ENCODE peak calls at places on chromosomes 6 and 20, in four cellular contexts. Z is transverse colon, E is spleen, V is vagina. B is an unnamed sample. For H3K9me3 and H3K4me1, the result is how much of the 10 kb centered on the place peaks cover.

GRCh38 chr6:125953502-125953875 is 3.1 kb upstream of the HINT3 start:
- DNase-seq in Z (peak), E (peak), V (no peak), B (no peak)

GRCh38 chr6:5260111-5260620 is 584 bp downstream of the LYRM4 start:
- DNase-seq in Z (peak), E (peak), V (no peak), B (peak)

GRCh38 chr6:119587537-119587936 is 238.0 kb upstream of the MAN1A1 start:
- DNase-seq in Z (no peak), E (no peak), V (no peak), B (no peak)

GRCh38 chr6:105991561-105992314 is 94.4 kb upstream of the PRDM1 start:
- DNase-seq in Z (peak), E (peak), V (no peak), B (peak)

GRCh38 chr6:40054186-40054585 is 119.9 kb upstream of the MOCS1 start:
- DNase-seq in Z (no peak), E (no peak), V (no peak), B (no peak)

GRCh38 chr6:83479389-83479788 is 32.9 kb upstream of the PRSS35 start:
- DNase-seq in Z (no peak), E (no peak), V (no peak), B (no peak)

GRCh38 chr6:140572129-140572528 is 1197.7 kb upstream of the CITED2 start:
- DNase-seq in Z (no peak), E (no peak), V (no peak), B (no peak)

GRCh38 chr6:30748851-30749540 is 4.6 kb upstream of the IER3 start:
- DNase-seq in Z (no peak), E (no peak), V (no peak), B (no peak)

GRCh38 chr6:42453649-42454427 is 2.1 kb upstream of the TRERF1 start:
- DNase-seq in Z (peak), E (no peak), V (no peak), B (peak)
- TF ChIP-seq POLR2AphosphoS5 in Z (peak), E (no peak), V (no peak), B (no peak)

GRCh38 chr20:56158489-56158888 is 90.0 kb upstream of the MC3R start:
- DNase-seq in Z (no peak), E (no peak), V (no peak), B (no peak)

GRCh38 chr20:56157530-56158203 is 90.9 kb upstream of the MC3R start:
- DNase-seq in Z (no peak), E (no peak), V (no peak), B (no peak)

GRCh38 chr20:56163806-56164205 is 84.7 kb upstream of the MC3R start:
- DNase-seq in Z (no peak), E (no peak), V (no peak), B (no peak)

GRCh38 chr20:56155625-56156024 is 92.9 kb upstream of the MC3R start:
- DNase-seq in Z (no peak), E (no peak), V (no peak), B (no peak)

GRCh38 chr20:56160956-56161355 is 87.6 kb upstream of the MC3R start:
- DNase-seq in Z (no peak), E (no peak), V (no peak), B (no peak)
- H3K9me3 ChIP-seq in Z (under half), E (under half), V (under half), B (under half)

DNA sequence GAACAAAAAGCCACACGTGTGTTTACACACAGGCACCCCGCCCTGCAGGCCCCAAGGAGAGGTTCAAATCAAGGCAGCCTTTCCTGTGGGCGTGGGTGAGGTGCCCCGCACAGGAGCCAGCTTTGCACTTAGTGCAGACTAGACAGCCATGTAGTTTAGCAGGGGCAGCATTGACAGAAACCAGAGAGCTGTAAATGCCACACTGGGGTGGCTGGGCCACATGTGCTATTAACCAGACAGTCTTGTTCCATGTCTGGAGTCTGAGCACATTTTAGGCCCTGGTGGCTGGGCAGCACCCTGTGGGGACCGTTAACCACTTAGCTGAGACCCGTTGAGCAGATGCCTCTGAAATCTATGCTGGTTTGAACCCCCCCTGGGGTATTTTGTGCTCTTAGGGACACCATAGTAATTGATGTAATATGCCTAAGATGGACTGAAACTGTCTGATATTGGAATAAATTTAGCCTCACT is 106.3 kb upstream of the KCNG1 start:
- DNase-seq in Z (peak), E (no peak), V (no peak), B (peak)
- H3K4me1 ChIP-seq in Z (under half), E (under half), V (under half), B (half or more)

GRCh38 chr6:489762-490161 is 98.2 kb downstream of the IRF4 start:
- DNase-seq in Z (no peak), E (no peak), V (no peak), B (no peak)
- TF ChIP-seq POLR2AphosphoS5 in Z (no peak), E (no peak), V (no peak), B (no peak)

GRCh38 chr6:28775405-28776129 is 148.2 kb downstream of the TRIM27 start:
- DNase-seq in Z (no peak), E (no peak), V (no peak), B (no peak)

GRCh38 chr6:28772480-28773381 is 151.1 kb downstream of the TRIM27 start:
- DNase-seq in Z (no peak), E (no peak), V (no peak), B (no peak)

GRCh38 chr6:28775052-28775376 is 148.8 kb downstream of the TRIM27 start:
- DNase-seq in Z (no peak), E (no peak), V (no peak), B (no peak)

GRCh38 chr6:28776269-28777146 is 147.3 kb downstream of the TRIM27 start:
- DNase-seq in Z (no peak), E (no peak), V (no peak), B (no peak)

GRCh38 chr6:28774292-28775051 is 149.3 kb downstream of the TRIM27 start:
- DNase-seq in Z (no peak), E (no peak), V (no peak), B (no peak)
- H3K9me3 ChIP-seq in Z (under half), E (under half), V (under half), B (under half)

GRCh38 chr6:42046491-42047219 is 3.7 kb upstream of the TAF8 start:
- DNase-seq in Z (no peak), E (no peak), V (no peak), B (peak)
- H3K4me1 ChIP-seq in Z (half or more), E (half or more), V (half or more), B (half or more)

GRCh38 chr20:37533154-37533715 is 5.6 kb upstream of the BLCAP start:
- DNase-seq in Z (no peak), E (no peak), V (peak), B (no peak)

GRCh38 chr20:37537505-37537904 is 9.8 kb upstream of the BLCAP start:
- DNase-seq in Z (no peak), E (no peak), V (no peak), B (no peak)

GRCh38 chr20:37538003-37538402 is 10.3 kb upstream of the BLCAP start:
- DNase-seq in Z (no peak), E (peak), V (no peak), B (no peak)

GRCh38 chr20:37534401-37535157 is 6.9 kb upstream of the BLCAP start:
- DNase-seq in Z (peak), E (peak), V (peak), B (no peak)

GRCh38 chr20:37535443-37536132 is 7.9 kb upstream of the BLCAP start:
- DNase-seq in Z (no peak), E (peak), V (peak), B (no peak)
- TF ChIP-seq POLR2AphosphoS5 in Z (no peak), E (no peak), V (no peak), B (no peak)

GRCh38 chr6:27281569-27281968 is 30.5 kb downstream of the POM121L2 start:
- DNase-seq in Z (no peak), E (no peak), V (no peak), B (no peak)
- H3K9me3 ChIP-seq in Z (under half), E (under half), V (under half), B (under half)

GRCh38 chr20:41029150-41029872 is 689 bp downstream of the TOP1 start:
- DNase-seq in Z (peak), E (peak), V (no peak), B (peak)

GRCh38 chr20:41032243-41032642 is 3.6 kb downstream of the TOP1 start:
- DNase-seq in Z (no peak), E (no peak), V (no peak), B (no peak)

GRCh38 chr20:41028359-41029149 is at the start of gene TOP1:
- DNase-seq in Z (peak), E (peak), V (peak), B (peak)

GRCh38 chr20:41030536-41031242 is 2.1 kb downstream of the TOP1 start:
- DNase-seq in Z (no peak), E (no peak), V (no peak), B (no peak)

DNA sequence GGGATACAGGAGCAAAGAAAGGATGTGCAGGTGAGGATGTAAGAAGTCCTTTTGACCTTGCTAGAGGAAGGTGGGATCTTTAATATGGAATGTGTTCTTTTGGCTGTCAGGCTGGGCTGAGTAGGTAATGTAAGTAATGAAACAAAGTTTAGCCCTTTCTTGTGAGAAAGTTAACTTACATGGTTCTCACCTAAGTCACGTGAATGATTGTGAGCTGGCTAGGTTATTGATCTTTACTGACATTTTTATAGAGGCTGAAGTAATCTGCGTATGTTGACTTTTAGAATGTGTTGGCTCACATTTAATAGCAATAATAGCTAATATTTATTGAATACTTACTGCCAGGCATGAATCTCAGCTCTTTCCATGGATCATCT is 2.6 kb downstream of the TOP1 start:
- DNase-seq in Z (no peak), E (no peak), V (no peak), B (no peak)
- H3K4me1 ChIP-seq in Z (under half), E (half or more), V (half or more), B (half or more)